ENCODE peak calls at places on chromosomes 12 and 14, in five cellular contexts. W, H, Z, E and X are unnamed samples.

GRCh38 chr14:21631084-21631483 is 3.7 kb downstream of the OR10G2 start:
- DNase-seq in Z (no peak), W (no peak), E (no peak), H (no peak), X (no peak)

GRCh38 chr14:63632932-63633514 is 8.6 kb downstream of the WDR89 start:
- DNase-seq in E (no peak), Z (no peak), H (peak; percentile 30), W (no peak), X (no peak)

GRCh38 chr12:58413794-58414193 is 472.4 kb downstream of the ATP23 start:
- DNase-seq in E (no peak), Z (no peak), W (no peak), H (no peak), X (no peak)

GRCh38 chr14:85308531-85309300 is 221.2 kb upstream of the FLRT2 start:
- DNase-seq in E (no peak), H (no peak), Z (no peak), W (no peak), X (no peak)

GRCh38 chr12:56115329-56115728 is 1.1 kb upstream of the RPL41 start:
- DNase-seq in W (no peak), Z (no peak), H (no peak), E (no peak), X (no peak)

GRCh38 chr12:52598966-52599365 is 2.3 kb downstream of the KRT72 start:
- DNase-seq in E (no peak), Z (no peak), H (no peak), W (peak; percentile 7), X (no peak)

GRCh38 chr14:86796221-86797074 is 1196.5 kb downstream of the GALC start:
- DNase-seq in Z (peak; percentile 42), H (no peak), E (no peak), W (no peak), X (no peak)

GRCh38 chr14:67133595-67134441 is 55.4 kb upstream of the GARIN2 start:
- DNase-seq in H (no peak), E (no peak), Z (no peak), W (no peak), X (no peak)

GRCh38 chr12:79933580-79934264 is 1.2 kb downstream of the PPP1R12A start:
- DNase-seq in W (no peak), Z (no peak), H (no peak), E (no peak), X (no peak)

GRCh38 chr12:97680751-97681150 is 218.1 kb downstream of the RMST start:
- DNase-seq in W (no peak), E (no peak), H (no peak), Z (no peak), X (no peak)

GRCh38 chr12:99157946-99158345 is 489.6 kb upstream of the GARIN6 start:
- DNase-seq in W (no peak), H (no peak), Z (no peak), E (no peak), X (no peak)

GRCh38 chr14:64641760-64642159 is 62.5 kb upstream of the PLEKHG3 start:
- DNase-seq in E (no peak), Z (no peak), W (no peak), H (no peak), X (no peak)

GRCh38 chr14:47167407-47167806 is 508.0 kb downstream of the MDGA2 start:
- DNase-seq in W (no peak), Z (no peak), E (no peak), H (no peak), X (no peak)

GRCh38 chr12:111413442-111414086 is 7.8 kb downstream of the SH2B3 start:
- DNase-seq in Z (no peak), H (no peak), E (peak; percentile 57), W (no peak), X (no peak)

GRCh38 chr12:122874081-122874480 is 21.8 kb downstream of the VPS37B start:
- DNase-seq in E (no peak), H (no peak), W (no peak), Z (no peak), X (no peak)

GRCh38 chr14:76181546-76181945 is 29.8 kb downstream of the GPATCH2L start:
- DNase-seq in W (no peak), E (no peak), Z (no peak), H (no peak), X (no peak)

GRCh38 chr12:4439736-4440135 is 5.9 kb downstream of the FGF6 start:
- DNase-seq in E (no peak), Z (no peak), H (no peak), W (peak; percentile 25), X (peak; percentile 15)

GRCh38 chr12:128789356-128789929 is 34.3 kb downstream of the SLC15A4 start:
- DNase-seq in H (no peak), E (no peak), W (no peak), Z (no peak), X (no peak)

GRCh38 chr14:84028205-84028604 is 1501.7 kb upstream of the FLRT2 start:
- DNase-seq in W (no peak), H (no peak), E (no peak), Z (no peak), X (no peak)

GRCh38 chr12:105492591-105492990 is 162.1 kb downstream of the C12orf75 start:
- DNase-seq in H (no peak), W (no peak), E (peak; percentile 74), Z (peak; percentile 63), X (no peak)

GRCh38 chr14:60485057-60485599 is 735 bp downstream of the C14orf39 start:
- DNase-seq in H (no peak), W (no peak), E (no peak), Z (no peak), X (no peak)

GRCh38 chr12:19856389-19856788 is 417.1 kb downstream of the AEBP2 start:
- DNase-seq in W (no peak), H (no peak), E (no peak), Z (peak; percentile 18), X (no peak)

GRCh38 chr12:25433581-25434325 is 119.3 kb downstream of the LMNTD1 start:
- DNase-seq in Z (no peak), H (no peak), E (no peak), W (no peak), X (no peak)

GRCh38 chr12:114762490-114763110 is 78.6 kb upstream of the TBX3 start:
- DNase-seq in E (no peak), H (no peak), Z (no peak), W (no peak), X (no peak)

GRCh38 chr14:79417961-79418360 is 793.3 kb downstream of the DIO2 start:
- DNase-seq in W (no peak), Z (no peak), E (no peak), H (no peak), X (no peak)

GRCh38 chr14:53953002-53953827 is 3.4 kb downstream of the BMP4 start:
- DNase-seq in H (peak; percentile 85), Z (peak; percentile 73), E (peak; percentile 55), W (peak; percentile 88), X (peak; percentile 94)

GRCh38 chr12:67919406-67919805 is 69.8 kb upstream of the IFNG-AS1 start:
- DNase-seq in H (no peak), Z (no peak), W (no peak), E (no peak), X (no peak)

GRCh38 chr12:71662861-71663560 is 637 bp downstream of the ZFC3H1 start:
- DNase-seq in E (no peak), Z (peak; percentile 18), W (peak; percentile 78), H (peak; percentile 40), X (peak; percentile 88)

GRCh38 chr12:92739099-92739498 is 36.3 kb downstream of the PLEKHG7 start:
- DNase-seq in E (no peak), H (no peak), Z (no peak), W (no peak), X (peak; percentile 38)

GRCh38 chr12:4118017-4118510 is 155.5 kb upstream of the CCND2 start:
- DNase-seq in Z (no peak), W (no peak), H (peak; percentile 30), E (no peak), X (peak; percentile 19)

GRCh38 chr14:26594756-26595545 is 2.9 kb downstream of the NOVA1 start:
- DNase-seq in W (no peak), E (no peak), Z (no peak), H (no peak), X (no peak)

GRCh38 chr12:77229640-77230442 is 164.5 kb upstream of the E2F7 start:
- DNase-seq in Z (peak; percentile 31), W (no peak), H (no peak), E (no peak), X (no peak)

DNA sequence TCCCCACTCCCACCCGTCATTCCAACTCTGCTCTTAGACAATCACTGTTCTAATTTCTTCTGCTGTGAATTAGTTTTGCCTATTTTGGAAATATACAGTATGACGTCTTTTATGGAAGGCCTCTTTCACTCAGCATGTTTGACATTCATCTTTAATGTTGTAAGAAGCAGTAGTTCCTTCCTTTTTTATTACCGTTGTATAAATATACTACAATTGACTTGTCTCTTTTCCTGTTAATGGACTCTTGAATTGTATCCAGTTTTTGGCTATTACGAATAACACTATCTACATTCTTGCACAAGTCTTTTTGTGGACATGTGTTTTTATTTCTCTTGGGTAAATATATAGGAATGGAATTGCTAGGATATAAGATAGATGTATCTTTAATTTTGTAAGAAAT is 4.9 kb upstream of the PMCH start:
- DNase-seq in Z (no peak), W (no peak), E (no peak), H (no peak), X (no peak)
- TF ChIP-seq CTCF in Z (no peak), W (no peak), E (no peak), H (no peak), X (no peak)

GRCh38 chr14:106460916-106461315 is 934.5 kb downstream of the TMEM121 start:
- DNase-seq in E (no peak), H (no peak), W (no peak), Z (no peak), X (no peak)

GRCh38 chr14:106455026-106455425 is 928.6 kb downstream of the TMEM121 start:
- DNase-seq in W (no peak), Z (no peak), E (no peak), H (no peak), X (no peak)

GRCh38 chr14:106459971-106460730 is 933.8 kb downstream of the TMEM121 start:
- DNase-seq in W (no peak), Z (no peak), E (no peak), H (no peak), X (no peak)
- TF ChIP-seq CTCF in W (no peak), Z (no peak), E (no peak), H (no peak), X (no peak)

GRCh38 chr14:50311974-50312733 is at the start of the genes DMAC2L and L2HGDH:
- DNase-seq in H (peak; percentile 97), Z (peak; percentile 57), E (peak; percentile 40), W (peak; percentile 92), X (peak; percentile 97)
- TF ChIP-seq CTCF in H (no peak), Z (no peak), E (no peak), W (peak; percentile 37), X (no peak)

DNA sequence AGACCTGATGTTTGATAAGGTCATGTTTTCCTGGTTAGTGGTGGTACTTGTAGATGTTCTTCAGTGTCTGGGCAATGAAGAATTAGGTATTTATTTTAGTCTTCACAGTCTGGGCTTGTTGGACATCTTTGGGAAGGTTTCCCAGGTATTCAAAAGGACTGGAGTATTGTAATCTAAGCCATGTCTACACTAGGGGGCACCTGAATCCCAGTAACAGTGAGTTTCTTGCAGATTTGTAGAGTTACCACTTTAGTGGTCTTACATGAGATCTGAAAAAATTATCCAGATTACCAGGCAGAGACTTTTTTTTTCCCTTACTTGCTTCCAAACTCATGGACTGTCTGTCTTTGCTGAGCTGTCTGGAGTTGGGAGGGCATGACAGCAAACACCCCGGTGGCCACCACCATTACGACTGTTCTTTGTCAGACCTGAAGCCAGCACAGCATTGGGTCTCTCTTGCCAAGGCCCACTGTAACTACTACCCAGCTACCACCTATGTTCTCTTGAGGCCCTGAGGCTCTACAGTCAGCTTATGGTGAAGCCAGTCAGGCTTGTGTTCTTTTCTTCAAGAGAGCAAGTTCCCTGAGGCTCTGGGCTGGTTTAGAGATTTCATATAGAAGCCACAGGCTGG is 820.7 kb upstream of the FBXO33 start:
- DNase-seq in H (no peak), Z (no peak), W (no peak), E (no peak), X (no peak)
- TF ChIP-seq CTCF in H (no peak), Z (no peak), W (peak; percentile 35), E (no peak), X (no peak)